ENCODE peak calls at places on chromosomes 4 and X, in four cellular contexts. S is upper lobe of left lung, Q is HCT116, B is endothelial cell of umbilical vein. A is an unnamed sample.

GRCh38 chr4:156974264-156974663 is 2.7 kb upstream of the PDGFC start:
- DNase-seq in S (no peak), B (no peak), Q (no peak), A (no peak)

GRCh38 chr4:36206012-36206411 is 38.3 kb downstream of the ARAP2 start:
- DNase-seq in Q (no peak), S (no peak), B (no peak), A (no peak)

GRCh38 chr4:110527156-110527555 is 51.2 kb downstream of the ENPEP start:
- DNase-seq in B (no peak), Q (no peak), S (no peak), A (no peak)

GRCh38 chr4:37439809-37440518 is 195.4 kb downstream of the NWD2 start:
- DNase-seq in B (no peak), Q (no peak), S (no peak), A (no peak)

GRCh38 chr4:152588869-152589268 is 53.0 kb upstream of the FBXW7 start:
- DNase-seq in S (no peak), Q (no peak), B (no peak), A (no peak)

GRCh38 chr4:144967161-144967560 is 130.8 kb downstream of the ANAPC10 start:
- DNase-seq in B (no peak), S (no peak), Q (no peak), A (no peak)

GRCh38 chr4:94508256-94508655 is 56.5 kb downstream of the PDLIM5 start:
- DNase-seq in B (no peak), Q (no peak), S (no peak), A (no peak)

GRCh38 chr4:79454656-79455055 is 46.6 kb upstream of the GK2 start:
- DNase-seq in S (no peak), B (no peak), Q (no peak), A (no peak)

GRCh38 chr4:165625281-165625680 is 246.5 kb downstream of the CPE start:
- DNase-seq in Q (no peak), B (peak; percentile 62), S (no peak), A (no peak)

GRCh38 chr4:57078685-57079521 is 31.3 kb downstream of the IGFBP7 start:
- DNase-seq in Q (no peak), B (peak; percentile 85), S (no peak), A (peak; percentile 62)

GRCh38 chr4:7911044-7911578 is 28.6 kb downstream of the AFAP1 start:
- DNase-seq in S (no peak), Q (no peak), B (no peak), A (no peak)

GRCh38 chr4:11037637-11038036 is 353.1 kb upstream of the CLNK start:
- DNase-seq in B (no peak), S (no peak), Q (no peak), A (no peak)

GRCh38 chr4:174631901-174632758 is 109.8 kb upstream of the HPGD start:
- DNase-seq in Q (peak; percentile 24), S (no peak), B (peak; percentile 6), A (no peak)

GRCh38 chr4:148026022-148026421 is 294.1 kb downstream of the ARHGAP10 start:
- DNase-seq in S (no peak), B (no peak), Q (no peak), A (no peak)

GRCh38 chrX:97065066-97065465 is 181.4 kb downstream of the RPA4 start:
- DNase-seq in Q (no peak), S (no peak), B (peak; percentile 0), A (no peak)

GRCh38 chr4:3179126-3179706 is 69.7 kb upstream of the MSANTD1 start:
- DNase-seq in Q (no peak), B (no peak), S (no peak), A (no peak)

GRCh38 chr4:137283737-137284136 is 248.6 kb downstream of the PCDH18 start:
- DNase-seq in S (no peak), B (no peak), Q (no peak), A (no peak)

GRCh38 chr4:33941854-33942253 is 2302.5 kb downstream of the ARAP2 start:
- DNase-seq in S (no peak), B (no peak), Q (no peak), A (no peak)

GRCh38 chr4:98248984-98249383 is 12.2 kb upstream of the RAP1GDS1 start:
- DNase-seq in S (no peak), B (no peak), Q (no peak), A (no peak)

GRCh38 chrX:93673869-93674271 is at the start of gene FAM133A:
- DNase-seq in S (no peak), Q (no peak), B (no peak), A (no peak)

GRCh38 chr4:180617203-180617602 is 1626.0 kb upstream of the TENM3 start:
- DNase-seq in Q (no peak), S (no peak), B (no peak), A (no peak)

GRCh38 chr4:6343950-6344408 is 74.3 kb downstream of the WFS1 start:
- DNase-seq in Q (peak; percentile 79), B (no peak), S (no peak), A (no peak)

GRCh38 chrX:45859407-45859806 is 658.7 kb upstream of the DIPK2B start:
- DNase-seq in Q (no peak), B (no peak), S (no peak), A (no peak)

GRCh38 chr4:6739920-6740319 is 23.9 kb downstream of the BLOC1S4 start:
- DNase-seq in Q (no peak), S (no peak), B (no peak), A (no peak)

GRCh38 chrX:53211391-53211978 is 13.5 kb downstream of the KDM5C start:
- DNase-seq in B (no peak), S (no peak), Q (no peak), A (no peak)

GRCh38 chrX:28787206-28787605 is 200.0 kb downstream of the IL1RAPL1 start:
- DNase-seq in S (no peak), B (peak; percentile 40), Q (peak; percentile 65), A (no peak)

GRCh38 chrX:132488092-132488749 is 617 bp downstream of the MBNL3 start:
- DNase-seq in Q (no peak), B (peak; percentile 37), S (no peak), A (no peak)

GRCh38 chrX:87468941-87469340 is 48.7 kb upstream of the KLHL4 start:
- DNase-seq in S (no peak), Q (no peak), B (no peak), A (no peak)

GRCh38 chrX:30489323-30489722 is 88.2 kb downstream of the TASL start:
- DNase-seq in B (no peak), Q (peak; percentile 8), S (no peak), A (no peak)

GRCh38 chr4:68494688-68495087 is 47.4 kb downstream of the TMPRSS11E start:
- DNase-seq in S (no peak), B (no peak), Q (no peak), A (no peak)

GRCh38 chrX:1385251-1385794 is 6.6 kb downstream of the SLC25A6 start:
- DNase-seq in S (no peak), Q (no peak), B (no peak), A (no peak)

GRCh38 chr4:61468091-61468720 is 268.1 kb downstream of the ADGRL3 start:
- DNase-seq in B (no peak), S (no peak), Q (no peak), A (no peak)

DNA sequence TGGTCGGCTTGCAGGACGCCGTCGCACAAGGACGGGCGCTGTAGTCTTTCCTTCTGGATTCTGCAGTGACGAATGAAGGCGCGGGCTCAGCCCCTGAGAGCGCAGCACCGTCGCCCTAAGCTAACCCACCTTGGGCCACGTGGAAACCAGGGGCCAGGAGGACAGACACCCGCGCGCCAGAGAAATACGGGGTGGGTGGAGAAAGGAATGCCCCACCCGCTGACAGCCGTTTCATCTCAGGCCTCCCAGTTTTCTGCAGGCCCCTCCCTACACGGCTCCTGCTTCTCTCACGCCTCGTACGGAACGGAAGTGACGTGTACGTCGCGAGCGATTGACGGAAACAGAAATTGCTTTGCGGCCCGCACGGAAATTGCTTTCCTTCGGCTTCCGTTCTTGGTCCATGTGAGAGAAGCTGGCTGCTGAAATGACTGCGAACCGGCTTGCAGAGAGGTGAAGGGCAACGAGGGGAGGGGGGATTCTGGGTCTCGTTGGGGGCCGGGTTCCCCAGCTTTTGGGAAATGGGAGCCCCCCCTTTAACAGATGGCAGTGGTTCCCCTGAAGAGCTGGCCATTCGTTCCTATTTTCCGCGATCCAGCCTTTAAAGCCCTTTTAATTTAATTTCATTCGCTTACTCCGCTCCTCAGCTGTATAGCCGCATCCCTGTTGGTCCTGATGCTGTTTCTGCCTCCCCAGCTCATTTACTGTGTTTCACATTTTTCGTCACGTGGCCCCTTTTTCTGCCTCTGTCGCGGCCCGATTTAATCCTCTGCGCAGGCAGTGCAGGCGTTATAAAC is at the start of gene UTP14A:
- DNase-seq in S (peak; percentile 79), Q (peak; percentile 86), B (peak; percentile 88), A (peak; percentile 80)
- TF ChIP-seq POLR2AphosphoS5 in S (peak; percentile 77), Q (peak; percentile 83), B (no peak), A (peak; percentile 81)

DNA sequence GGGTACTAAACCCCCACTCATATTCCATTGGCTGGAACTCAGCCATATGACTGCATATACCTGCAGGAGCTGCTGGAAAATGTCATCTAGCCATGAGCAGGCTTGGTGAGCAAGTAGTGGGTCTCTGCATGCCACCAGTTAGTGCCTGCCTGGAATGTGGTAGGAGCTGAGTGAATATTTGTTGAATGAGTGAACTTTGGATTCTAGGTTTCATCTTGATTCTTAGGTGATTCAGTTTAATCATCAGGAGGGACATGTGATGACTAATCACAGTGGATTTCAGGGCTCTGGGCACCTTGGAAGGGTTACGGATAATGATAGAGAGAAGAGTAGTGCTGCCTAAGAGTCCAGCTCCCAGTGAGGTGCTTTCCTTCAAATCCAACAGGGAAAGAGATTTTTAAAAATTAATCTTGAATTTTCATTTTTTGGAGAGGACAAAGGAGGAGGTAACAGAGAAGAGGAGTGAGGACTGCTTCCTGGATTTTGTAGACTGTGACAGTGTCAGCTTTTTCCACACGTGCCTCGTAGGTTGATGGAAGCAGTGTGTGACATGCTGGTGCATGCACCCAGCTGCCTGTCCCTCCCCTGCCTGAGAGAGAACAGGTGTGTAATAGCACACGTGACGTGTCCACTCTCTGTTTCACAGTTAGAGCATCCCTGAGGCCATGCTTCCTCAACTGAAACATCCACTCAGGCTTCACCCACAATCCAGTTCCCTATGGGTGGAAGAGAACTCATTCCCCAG is 30.4 kb downstream of the NHS start:
- DNase-seq in B (no peak), S (no peak), Q (peak; percentile 66), A (no peak)
- H3K27ac ChIP-seq in B (no peak overlapping the region), S (no peak overlapping the region), Q (peak overlapping the region; percentile 55), A (no peak overlapping the region)

DNA sequence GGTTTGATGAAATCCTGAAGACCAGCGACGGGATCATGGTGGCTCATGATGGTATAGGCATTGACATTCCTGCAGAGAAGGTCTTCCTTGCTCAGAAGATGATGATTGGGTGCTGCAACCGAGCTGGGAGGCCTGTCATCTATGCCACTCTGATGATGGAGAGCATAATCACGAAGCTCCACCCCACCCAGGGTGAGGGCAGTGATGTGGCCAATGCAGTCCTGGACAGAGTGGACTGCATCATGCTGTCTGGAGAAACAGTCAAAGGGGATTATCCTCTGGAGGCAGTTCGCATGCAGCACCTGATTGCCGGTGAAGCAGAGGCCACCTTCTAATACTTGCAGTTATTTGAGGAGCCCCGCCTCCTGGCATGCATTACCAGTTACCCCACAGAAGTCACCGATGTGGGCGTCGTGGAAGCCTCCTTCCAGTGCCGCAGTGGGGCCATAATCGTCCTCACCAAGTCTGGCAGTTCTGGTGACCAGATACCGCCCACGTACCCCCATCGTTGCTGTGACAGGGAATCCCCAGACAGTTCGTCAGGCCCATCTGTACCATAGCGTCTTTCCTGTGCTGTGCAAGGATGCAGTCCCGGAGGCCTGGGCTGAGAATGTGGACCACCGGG is 140.1 kb downstream of the EDA2R start:
- DNase-seq in B (no peak), S (no peak), Q (no peak), A (no peak)
- H3K9me3 ChIP-seq in B (no peaks in the 10 kb centered on the region), S (no peaks in the 10 kb centered on the region), Q (no peaks in the 10 kb centered on the region), A (no peaks in the 10 kb centered on the region)

DNA sequence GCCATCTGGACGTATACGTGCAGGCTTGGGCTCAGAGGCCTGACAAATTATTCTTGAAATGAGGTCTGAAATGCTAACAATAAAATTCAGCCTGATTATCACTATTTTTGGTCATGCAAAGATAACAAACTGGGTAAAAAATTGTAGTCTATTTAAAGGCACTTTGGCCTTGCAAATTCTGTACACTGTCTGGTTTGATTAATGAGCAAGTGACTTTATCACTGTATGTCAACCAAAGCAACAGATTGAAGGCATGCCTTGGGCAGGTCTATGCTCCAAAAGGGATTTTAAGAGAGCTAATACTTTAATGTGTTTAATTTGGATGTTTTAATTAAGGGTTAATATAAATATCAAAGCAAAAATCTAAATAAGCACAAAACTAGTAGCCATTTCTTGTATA is 1034.9 kb upstream of the GRID2 start:
- DNase-seq in S (no peak), B (no peak), Q (no peak), A (no peak)
- TF ChIP-seq POLR2AphosphoS5 in S (no peak), B (no peak), Q (no peak), A (no peak)

A was measured in prostate gland.